ENCODE peak calls at places on chromosomes 4 and X, in five cellular contexts. V, F, Y, H and R are unnamed samples.

GRCh38 chr4:2041234-2042130 is 17.6 kb upstream of the NAT8L start:
- DNase-seq in V (peak; percentile 86), F (peak; percentile 91), Y (peak; percentile 90), H (peak; percentile 80), R (peak; percentile 97)

GRCh38 chrX:97672138-97672537 is 788.4 kb downstream of the RPA4 start:
- DNase-seq in V (no peak), F (no peak), Y (no peak), H (no peak), R (no peak)

GRCh38 chrX:71859637-71860036 is 51.0 kb upstream of the NHSL2 start:
- DNase-seq in V (peak; percentile 59), F (peak; percentile 62), Y (peak; percentile 45), H (peak; percentile 27), R (peak; percentile 71)

GRCh38 chrX:129310000-129310399 is 213.3 kb downstream of the SMARCA1 start:
- DNase-seq in V (no peak), F (no peak), Y (no peak), H (no peak), R (peak; percentile 8)

GRCh38 chrX:7444967-7445366 is 297.0 kb upstream of the PUDP start:
- DNase-seq in V (no peak), F (no peak), Y (peak; percentile 76), H (no peak), R (no peak)

GRCh38 chrX:37383313-37383712 is 34.1 kb downstream of the PRRG1 start:
- DNase-seq in V (no peak), F (no peak), Y (no peak), H (no peak), R (no peak)

GRCh38 chr4:114980932-114981693 is 132.3 kb downstream of the NDST4 start:
- DNase-seq in V (peak; percentile 88), F (no peak), Y (no peak), H (no peak), R (no peak)

GRCh38 chr4:92215471-92215870 is 88.3 kb upstream of the GRID2 start:
- DNase-seq in V (no peak), F (no peak), Y (no peak), H (no peak), R (no peak)

GRCh38 chr4:157222764-157223145 is 2.2 kb downstream of the GRIA2 start:
- DNase-seq in V (no peak), F (no peak), Y (no peak), H (no peak), R (no peak)

GRCh38 chrX:65821721-65822496 is 154.5 kb downstream of the MSN start:
- DNase-seq in V (peak; percentile 1), F (no peak), Y (no peak), H (no peak), R (peak; percentile 50)

GRCh38 chrX:15911729-15912550 is 57.3 kb upstream of the AP1S2 start:
- DNase-seq in V (peak; percentile 7), F (no peak), Y (no peak), H (no peak), R (no peak)

GRCh38 chrX:107562482-107562881 is 65.8 kb upstream of the PRPS1 start:
- DNase-seq in V (peak; percentile 81), F (no peak), Y (no peak), H (no peak), R (no peak)
- TF ChIP-seq EZH2phosphoT487 in V (no peak), F (no peak), Y (no peak), H (no peak), R (no peak)

GRCh38 chr4:140059159-140059558 is 94.8 kb downstream of the MAML3 start:
- DNase-seq in V (no peak), F (peak; percentile 65), Y (no peak), H (no peak), R (no peak)

GRCh38 chr4:140061194-140061593 is 92.8 kb downstream of the MAML3 start:
- DNase-seq in V (no peak), F (no peak), Y (no peak), H (no peak), R (no peak)

GRCh38 chr4:140054861-140055260 is 99.1 kb downstream of the MAML3 start:
- DNase-seq in V (no peak), F (no peak), Y (no peak), H (no peak), R (no peak)

GRCh38 chr4:140056015-140056414 is 98.0 kb downstream of the MAML3 start:
- DNase-seq in V (no peak), F (no peak), Y (no peak), H (no peak), R (peak; percentile 14)

GRCh38 chr4:140057693-140058092 is 96.3 kb downstream of the MAML3 start:
- DNase-seq in V (no peak), F (no peak), Y (no peak), H (no peak), R (no peak)
- TF ChIP-seq EZH2phosphoT487 in V (no peak), F (no peak), Y (no peak), H (no peak), R (no peak)

DNA sequence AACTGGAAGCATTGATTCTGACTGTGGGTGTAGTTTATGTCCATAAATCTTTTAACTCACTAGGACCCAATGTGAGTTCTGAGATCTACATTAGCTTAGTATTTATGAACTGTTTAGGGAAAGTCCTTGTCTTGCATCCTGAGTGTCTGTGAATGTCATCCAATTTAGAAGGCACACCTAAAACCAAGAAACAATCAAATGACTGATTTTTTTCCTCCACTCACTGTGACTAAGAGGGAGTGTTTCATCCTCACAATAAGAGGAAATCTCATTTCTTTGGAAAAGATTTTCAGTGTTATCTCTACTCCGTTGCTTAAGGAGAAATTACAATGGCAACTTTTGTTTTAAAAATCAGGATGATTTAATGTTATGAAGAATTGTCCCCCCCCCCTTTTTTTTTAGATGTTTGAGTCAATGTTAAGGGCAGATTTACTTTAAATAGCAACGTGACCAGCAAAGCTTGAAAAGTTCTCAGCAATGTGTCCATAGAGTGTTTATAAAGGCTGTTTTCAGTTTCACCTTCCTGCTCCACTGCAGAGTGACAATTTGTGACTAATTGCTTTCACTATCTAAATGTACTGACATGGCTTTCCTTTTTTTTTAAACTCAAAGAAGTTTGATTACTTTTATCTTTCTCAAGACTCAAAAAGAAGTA is 173.0 kb downstream of the SPCS3 start:
- DNase-seq in V (peak; percentile 9), F (no peak), Y (peak; percentile 91), H (no peak), R (no peak)
- TF ChIP-seq EZH2phosphoT487 in V (no peak), F (no peak), Y (no peak), H (no peak), R (no peak)

DNA sequence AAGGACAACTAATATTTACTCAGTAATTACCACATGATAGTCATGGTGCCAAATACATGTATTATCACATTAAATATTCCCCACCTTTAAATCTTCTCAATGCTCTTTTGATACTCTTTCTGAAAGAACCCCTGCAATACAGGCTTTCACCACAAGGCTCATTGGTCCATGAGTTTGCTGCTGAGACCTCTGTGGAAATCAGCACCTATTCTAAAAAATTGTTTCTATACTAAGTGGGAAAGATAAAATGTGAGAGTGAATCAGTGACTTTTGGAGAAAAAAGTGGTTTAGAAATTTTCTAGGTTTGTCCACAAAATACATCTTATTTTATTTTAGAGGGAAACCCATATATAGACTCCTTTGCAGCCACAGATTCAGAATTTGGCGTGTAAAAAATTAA is 257.3 kb downstream of the ZIC3 start:
- DNase-seq in V (no peak), F (no peak), Y (no peak), H (no peak), R (peak; percentile 4)
- TF ChIP-seq EZH2phosphoT487 in V (no peak), F (no peak), Y (no peak), H (no peak), R (no peak)

DNA sequence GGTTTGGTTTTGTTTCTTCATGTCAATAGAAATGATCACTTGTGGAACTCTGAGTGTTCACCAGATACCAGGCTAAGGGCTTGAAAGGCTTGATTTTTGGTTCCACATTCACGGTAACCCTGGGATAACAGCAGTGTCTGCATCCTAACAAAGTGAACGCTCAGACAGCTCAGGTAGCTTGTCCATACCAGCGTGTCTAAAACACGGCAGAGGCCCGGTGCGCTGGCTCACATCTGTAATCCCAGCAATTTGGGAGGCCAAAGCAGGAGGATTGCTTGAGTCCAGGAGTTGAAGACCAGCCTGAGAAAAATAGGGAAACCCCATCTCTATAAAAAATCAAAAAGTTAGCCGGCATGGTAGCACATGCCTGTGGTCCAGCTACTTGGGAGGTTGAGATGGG is 49.0 kb downstream of the HTRA3 start:
- DNase-seq in V (no peak), F (no peak), Y (no peak), H (no peak), R (no peak)
- TF ChIP-seq EZH2phosphoT487 in V (no peak), F (no peak), Y (no peak), H (no peak), R (no peak)

DNA sequence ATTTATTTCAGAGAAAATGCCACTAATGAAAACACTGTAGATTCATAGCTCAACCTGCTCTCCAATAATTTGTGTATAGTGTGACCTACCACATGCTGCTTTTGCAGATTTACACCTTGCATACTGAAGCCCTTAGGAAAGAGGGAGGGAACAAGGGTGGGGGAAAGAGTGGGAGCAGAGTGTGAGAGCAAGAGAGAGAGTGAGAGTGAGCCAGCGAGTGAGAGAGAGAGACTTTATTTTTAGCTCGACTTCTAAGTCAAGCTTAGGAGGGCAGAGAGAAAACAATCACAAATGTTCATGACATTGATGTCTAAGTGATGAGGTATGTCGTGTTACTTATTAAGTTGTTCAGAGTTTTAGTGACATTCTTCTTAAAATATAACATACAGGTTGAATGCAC is 112.5 kb upstream of the HAND2 start:
- DNase-seq in V (no peak), F (no peak), Y (no peak), H (no peak), R (peak; percentile 34)
- TF ChIP-seq EZH2phosphoT487 in V (no peak), F (no peak), Y (no peak), H (no peak), R (no peak)

GRCh38 chr4:26930964-26931363 is 70.3 kb downstream of the STIM2 start:
- DNase-seq in V (no peak), F (no peak), Y (no peak), H (no peak), R (peak; percentile 13)
- TF ChIP-seq EZH2phosphoT487 in V (no peak), F (no peak), Y (no peak), H (no peak), R (no peak)

GRCh38 chrX:120236676-120237460 is 13.7 kb upstream of the ZBTB33 start:
- DNase-seq in V (no peak), F (no peak), Y (no peak), H (no peak), R (peak; percentile 20)

GRCh38 chrX:120238947-120239346 is 11.7 kb upstream of the ZBTB33 start:
- DNase-seq in V (no peak), F (no peak), Y (no peak), H (no peak), R (no peak)

GRCh38 chrX:120235284-120235683 is 15.3 kb upstream of the ZBTB33 start:
- DNase-seq in V (no peak), F (no peak), Y (no peak), H (no peak), R (peak; percentile 40)
- TF ChIP-seq EZH2phosphoT487 in V (no peak), F (no peak), Y (no peak), H (no peak), R (no peak)